ENCODE peak calls at places on chromosomes 3 and 15, in five cellular contexts. D is activated T-cell treated with anti-CD3 and anti-CD28 coated beads for 48 hours, O is endothelial cell, X is tibial artery, S is non-pigmented ciliary epithelial cell. P is an unnamed sample.

GRCh38 chr3:132879651-132880050 is 157.4 kb upstream of the NPHP3 start:
- DNase-seq in D (no peak), O (no peak), X (no peak), S (no peak), P (no peak)

GRCh38 chr15:56866798-56867197 is 51.6 kb upstream of the TCF12 start:
- DNase-seq in D (no peak), O (no peak), X (no peak), S (no peak), P (no peak)

GRCh38 chr15:37789881-37790280 is 144.6 kb upstream of the TMCO5A start:
- DNase-seq in D (no peak), O (no peak), X (no peak), S (peak; percentile 32), P (no peak)

GRCh38 chr3:16818194-16818593 is 66.6 kb upstream of the PLCL2 start:
- DNase-seq in D (no peak), O (no peak), X (no peak), S (no peak), P (no peak)

GRCh38 chr3:188979236-188979635 is 192.5 kb upstream of the TPRG1 start:
- DNase-seq in D (no peak), O (no peak), X (no peak), S (no peak), P (no peak)

GRCh38 chr3:11545186-11545851 is 98.4 kb downstream of the VGLL4 start:
- DNase-seq in D (no peak), O (no peak), X (peak; percentile 65), S (no peak), P (peak; percentile 66)

GRCh38 chr3:119257654-119258410 is 17.2 kb upstream of the B4GALT4 start:
- DNase-seq in D (no peak), O (no peak), X (no peak), S (no peak), P (no peak)

GRCh38 chr15:71195242-71195641 is 80.0 kb downstream of the THSD4 start:
- DNase-seq in D (no peak), O (no peak), X (no peak), S (no peak), P (no peak)

GRCh38 chr3:155870945-155871745 is 695 bp downstream of the GMPS start:
- DNase-seq in D (peak; percentile 34), O (peak; percentile 44), X (peak; percentile 83), S (no peak), P (peak; percentile 82)

GRCh38 chr3:25091938-25092337 is 336.1 kb upstream of the RARB start:
- DNase-seq in D (no peak), O (no peak), X (no peak), S (no peak), P (no peak)

GRCh38 chr3:46168583-46168982 is 39.5 kb downstream of the CCR1 start:
- DNase-seq in D (no peak), O (no peak), X (no peak), S (no peak), P (no peak)

GRCh38 chr15:31300981-31301686 is 25.5 kb upstream of the KLF13 start:
- DNase-seq in D (no peak), O (no peak), X (peak; percentile 50), S (no peak), P (peak; percentile 54)

GRCh38 chr3:121493431-121493830 is 52.4 kb downstream of the POLQ start:
- DNase-seq in D (no peak), O (no peak), X (no peak), S (no peak), P (no peak)

GRCh38 chr3:123034996-123035395 is 7.4 kb upstream of the SEMA5B start:
- DNase-seq in D (no peak), O (no peak), X (no peak), S (no peak), P (no peak)

GRCh38 chr3:177591371-177591770 is 394.1 kb upstream of the TBL1XR1 start:
- DNase-seq in D (no peak), O (no peak), X (peak; percentile 70), S (no peak), P (no peak)

GRCh38 chr3:8660271-8660731 is 15.7 kb upstream of the SSUH2 start:
- DNase-seq in D (no peak), O (no peak), X (no peak), S (no peak), P (no peak)

GRCh38 chr15:59174846-59175831 is 31.5 kb upstream of the LDHAL6B start:
- DNase-seq in D (peak; percentile 38), O (peak; percentile 50), X (no peak), S (no peak), P (peak; percentile 66)

GRCh38 chr15:99997112-99997651 is 263.9 kb upstream of the LYSMD4 start:
- DNase-seq in D (no peak), O (no peak), X (peak; percentile 55), S (no peak), P (peak; percentile 43)

GRCh38 chr15:90104551-90104950 is 2.3 kb upstream of the IDH2 start:
- DNase-seq in D (no peak), O (no peak), X (peak; percentile 51), S (no peak), P (peak; percentile 71)

GRCh38 chr3:159732172-159733111 is 256.2 kb upstream of the IL12A start:
- DNase-seq in D (no peak), O (peak; percentile 19), X (no peak), S (peak; percentile 61), P (no peak)

GRCh38 chr3:186930639-186931486 is 537 bp downstream of the ST6GAL1 start:
- DNase-seq in D (peak; percentile 49), O (peak; percentile 67), X (peak; percentile 84), S (no peak), P (no peak)

GRCh38 chr15:70722266-70723123 is 40.9 kb downstream of the UACA start:
- DNase-seq in D (no peak), O (no peak), X (no peak), S (no peak), P (no peak)

GRCh38 chr3:14925729-14926591 is 21.4 kb upstream of the NR2C2 start:
- DNase-seq in D (no peak), O (peak; percentile 26), X (no peak), S (no peak), P (no peak)

P was measured in sigmoid colon.